ENCODE peak calls at places on chromosomes 6 and 20, in seven cellular contexts. N is H1, X is mesendoderm, B is H9, M is IMR-90, S is neuronal stem cell, I is trophoblast cell. Z is an unnamed sample.

GRCh38 chr6:119052292-119052889 is 26.1 kb downstream of the FAM184A start:
- DNase-seq in N (no peak), X (no peak), B (no peak), M (no peak), S (no peak), I (no peak), Z (no peak)

GRCh38 chr20:38392356-38392755 is 42.8 kb downstream of the SNHG17 start:
- DNase-seq in N (no peak), X (peak; percentile 31), B (no peak), M (no peak), S (no peak), I (no peak), Z (no peak)

GRCh38 chr6:22636450-22636849 is 67.1 kb downstream of the HDGFL1 start:
- DNase-seq in N (no peak), X (no peak), B (no peak), M (peak; percentile 26), S (no peak), I (no peak), Z (no peak)

GRCh38 chr6:145669627-145670034 is 65.7 kb downstream of the EPM2A start:
- DNase-seq in N (no peak), X (no peak), B (no peak), M (peak; percentile 86), S (no peak), I (no peak), Z (peak; percentile 59)

GRCh38 chr20:23146857-23147256 is 60.7 kb upstream of the CD93 start:
- DNase-seq in N (no peak), X (no peak), B (no peak), M (no peak), S (no peak), I (no peak), Z (no peak)

GRCh38 chr20:47691632-47692031 is 93.6 kb downstream of the SULF2 start:
- DNase-seq in N (no peak), X (peak; percentile 67), B (no peak), M (peak; percentile 22), S (peak; percentile 17), I (no peak), Z (peak; percentile 55)

GRCh38 chr6:112233864-112234263 is 20.5 kb downstream of the LAMA4 start:
- DNase-seq in N (no peak), X (no peak), B (no peak), M (peak; percentile 92), S (no peak), I (no peak), Z (peak; percentile 40)

GRCh38 chr6:32941412-32941784 is 570 bp upstream of the HLA-DMB start:
- DNase-seq in N (no peak), X (no peak), B (no peak), M (no peak), S (no peak), I (no peak), Z (no peak)

GRCh38 chr6:169168302-169168630 is 85.4 kb downstream of the THBS2 start:
- DNase-seq in N (no peak), X (no peak), B (no peak), M (no peak), S (no peak), I (no peak), Z (no peak)

GRCh38 chr6:37779111-37779800 is 40.3 kb upstream of the ZFAND3 start:
- DNase-seq in N (no peak), X (no peak), B (peak; percentile 36), M (no peak), S (no peak), I (no peak), Z (no peak)

GRCh38 chr6:117352466-117353081 is 73.2 kb downstream of the ROS1 start:
- DNase-seq in N (no peak), X (peak; percentile 37), B (no peak), M (peak; percentile 16), S (no peak), I (no peak), Z (peak; percentile 28)

GRCh38 chr6:169981051-169981450 is 229.6 kb downstream of the ERMARD start:
- DNase-seq in N (no peak), X (no peak), B (no peak), M (no peak), S (no peak), I (no peak), Z (no peak)

GRCh38 chr6:65638047-65638831 is 68.8 kb downstream of the EYS start:
- DNase-seq in N (no peak), X (peak; percentile 77), B (peak; percentile 71), M (no peak), S (peak; percentile 18), I (peak; percentile 30), Z (no peak)

GRCh38 chr6:100833972-100834574 is 47.1 kb downstream of the ASCC3 start:
- DNase-seq in N (no peak), X (no peak), B (no peak), M (no peak), S (no peak), I (no peak), Z (peak; percentile 16)

GRCh38 chr6:118914598-118914997 is 20.4 kb downstream of the MCM9 start:
- DNase-seq in N (no peak), X (no peak), B (no peak), M (no peak), S (no peak), I (no peak), Z (no peak)

GRCh38 chr6:42564496-42564890 is 664 bp downstream of the UBR2 start:
- DNase-seq in N (no peak), X (no peak), B (no peak), M (no peak), S (no peak), I (no peak), Z (peak; percentile 81)

GRCh38 chr20:37914367-37914671 is 11.4 kb downstream of the VSTM2L start:
- DNase-seq in N (no peak), X (no peak), B (no peak), M (no peak), S (no peak), I (no peak), Z (no peak)

GRCh38 chr20:19275038-19275629 is 62.7 kb downstream of the SLC24A3 start:
- DNase-seq in N (no peak), X (no peak), B (no peak), M (no peak), S (no peak), I (no peak), Z (no peak)

GRCh38 chr20:23661002-23661429 is 23.3 kb upstream of the CST3 start:
- DNase-seq in N (no peak), X (no peak), B (no peak), M (no peak), S (no peak), I (no peak), Z (no peak)

GRCh38 chr6:129501401-129502051 is 208.5 kb downstream of the ARHGAP18 start:
- DNase-seq in N (no peak), X (peak; percentile 88), B (no peak), M (peak; percentile 96), S (no peak), I (peak; percentile 76), Z (peak; percentile 97)

GRCh38 chr20:57432874-57433491 is 41.8 kb downstream of the RBM38 start:
- DNase-seq in N (no peak), X (no peak), B (no peak), M (no peak), S (no peak), I (no peak), Z (peak; percentile 8)

GRCh38 chr20:47468290-47469050 is 33.2 kb upstream of the NCOA3 start:
- DNase-seq in N (no peak), X (no peak), B (no peak), M (no peak), S (no peak), I (no peak), Z (no peak)

GRCh38 chr6:99514089-99514488 is 1.1 kb downstream of the USP45 start:
- DNase-seq in N (no peak), X (peak; percentile 27), B (no peak), M (peak; percentile 15), S (no peak), I (no peak), Z (peak; percentile 22)

GRCh38 chr6:43723737-43724295 is 36.2 kb upstream of the MRPS18A start:
- DNase-seq in N (peak; percentile 49), X (peak; percentile 76), B (peak; percentile 81), M (peak; percentile 70), S (peak; percentile 65), I (peak; percentile 79), Z (peak; percentile 61)

GRCh38 chr20:17845701-17846475 is 122.7 kb downstream of the SNX5 start:
- DNase-seq in N (no peak), X (no peak), B (no peak), M (peak; percentile 28), S (no peak), I (no peak), Z (no peak)

GRCh38 chr6:36962874-36963273 is 8.3 kb downstream of the PI16 start:
- DNase-seq in N (peak; percentile 66), X (peak; percentile 96), B (peak; percentile 93), M (peak; percentile 51), S (peak; percentile 71), I (peak; percentile 24), Z (peak; percentile 65)

GRCh38 chr6:17212541-17213371 is 68.4 kb upstream of the RBM24 start:
- DNase-seq in N (no peak), X (no peak), B (no peak), M (no peak), S (peak; percentile 63), I (no peak), Z (no peak)

GRCh38 chr6:132209351-132209750 is 191.9 kb downstream of the MOXD1 start:
- DNase-seq in N (no peak), X (peak; percentile 47), B (no peak), M (no peak), S (no peak), I (peak; percentile 89), Z (no peak)
- H3K18ac ChIP-seq in N (no peak overlapping the region), X (no peak overlapping the region), B (no peak overlapping the region), M (no peak overlapping the region), S (no peak overlapping the region), I (no peak overlapping the region), Z (no peak overlapping the region)

DNA sequence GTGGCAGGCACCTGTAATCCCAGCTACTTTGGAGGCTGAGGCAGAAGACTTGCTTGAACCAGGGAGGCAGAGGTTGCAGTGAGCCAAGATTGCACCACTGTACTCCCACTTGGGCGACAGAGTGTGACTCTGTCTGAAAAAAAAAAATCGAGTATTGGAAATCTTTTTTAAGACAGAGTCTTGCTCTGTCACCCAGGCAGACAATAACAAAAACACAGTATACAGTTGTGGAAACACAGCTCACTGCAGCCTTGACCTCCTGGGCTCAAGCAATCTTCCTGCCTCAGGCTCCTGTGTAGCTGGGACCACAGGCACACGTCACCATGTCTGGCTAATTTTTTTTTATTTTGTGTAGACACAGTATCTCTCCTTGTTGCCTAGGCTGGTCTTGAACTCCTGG is 15.0 kb downstream of the NANP start:
- DNase-seq in N (no peak), X (no peak), B (no peak), M (no peak), S (no peak), I (no peak), Z (no peak)
- H3K18ac ChIP-seq in N (no peak overlapping the region), X (no peak overlapping the region), B (no peak overlapping the region), M (no peak overlapping the region), S (no peak overlapping the region), I (no peak overlapping the region), Z (no peak overlapping the region)

DNA sequence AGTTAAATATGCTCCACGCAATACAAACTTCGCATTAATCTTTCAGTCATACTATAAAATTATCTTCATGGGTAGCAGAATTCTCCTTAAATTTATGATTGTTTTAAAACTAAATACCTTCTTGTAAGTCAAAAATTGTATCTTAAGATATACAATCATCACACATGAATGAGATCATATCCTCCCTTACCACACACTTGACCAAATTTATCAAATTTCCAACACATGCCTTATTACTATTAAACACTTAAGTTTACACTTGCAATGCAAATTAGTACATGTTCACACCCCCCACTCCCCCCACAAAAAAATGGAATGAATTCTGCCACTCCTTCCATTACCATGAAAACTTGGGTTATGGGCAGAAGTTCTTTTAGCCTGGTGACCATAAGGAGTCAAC is 13.8 kb downstream of the RANBP9 start:
- DNase-seq in N (no peak), X (no peak), B (no peak), M (peak; percentile 18), S (no peak), I (no peak), Z (no peak)
- H3K18ac ChIP-seq in N (no peak overlapping the region), X (peak overlapping the region; percentile 51), B (no peak overlapping the region), M (peak overlapping the region; percentile 67), S (no peak overlapping the region), I (no peak overlapping the region), Z (no peak overlapping the region)

GRCh38 chr6:132832891-132833290 is 18.5 kb downstream of the RPS12 start:
- DNase-seq in N (no peak), X (no peak), B (no peak), M (no peak), S (no peak), I (no peak), Z (no peak)
- H3K18ac ChIP-seq in N (no peak overlapping the region), X (no peak overlapping the region), B (no peak overlapping the region), M (no peak overlapping the region), S (no peak overlapping the region), I (no peak overlapping the region), Z (no peak overlapping the region)

Z was measured in mesenchymal stem cell.